ENCODE peak calls at places on chromosomes 6 and 20, in nine cellular contexts. G, T, A, R, X, L, K, J and C are unnamed samples.

GRCh38 chr6:36125575-36125974 is 4.7 kb upstream of the MAPK13 start:
- DNase-seq in G (no peak), T (no peak), A (no peak), R (no peak), X (no peak), L (no peak), K (no peak), J (no peak), C (no peak)

GRCh38 chr20:24996449-24997195 is 4.1 kb upstream of the APMAP start:
- DNase-seq in G (no peak), T (no peak), A (peak; percentile 10), R (peak; percentile 10), X (no peak), L (peak; percentile 31), K (no peak), J (no peak), C (no peak)

GRCh38 chr20:44176833-44177533 is 10.0 kb downstream of the JPH2 start:
- DNase-seq in G (peak; percentile 94), T (peak; percentile 56), A (no peak), R (no peak), X (no peak), L (peak; percentile 81), K (no peak), J (no peak), C (no peak)

GRCh38 chr20:46031701-46032254 is 2.8 kb downstream of the SLC12A5 start:
- DNase-seq in G (peak; percentile 41), T (peak; percentile 20), A (no peak), R (no peak), X (no peak), L (no peak), K (no peak), J (no peak), C (peak; percentile 80)

GRCh38 chr20:6837730-6838129 is 70.2 kb downstream of the BMP2 start:
- DNase-seq in G (no peak), T (no peak), A (no peak), R (no peak), X (no peak), L (no peak), K (no peak), J (no peak), C (no peak)

GRCh38 chr6:112181130-112181529 is 73.2 kb downstream of the LAMA4 start:
- DNase-seq in G (no peak), T (no peak), A (no peak), R (no peak), X (no peak), L (no peak), K (no peak), J (no peak), C (no peak)

GRCh38 chr6:79378957-79379356 is 144.5 kb upstream of the HMGN3 start:
- DNase-seq in G (no peak), T (no peak), A (no peak), R (no peak), X (no peak), L (no peak), K (no peak), J (no peak), C (no peak)

GRCh38 chr6:157128235-157128761 is 195.0 kb downstream of the TMEM242 start:
- DNase-seq in G (no peak), T (no peak), A (no peak), R (no peak), X (no peak), L (no peak), K (no peak), J (no peak), C (no peak)

GRCh38 chr20:59748555-59749292 is 144.4 kb downstream of the PHACTR3 start:
- DNase-seq in G (no peak), T (no peak), A (no peak), R (no peak), X (peak; percentile 19), L (no peak), K (no peak), J (no peak), C (no peak)

GRCh38 chr20:5002077-5002413 is 735 bp upstream of the SLC23A2 start:
- DNase-seq in G (no peak), T (no peak), A (no peak), R (no peak), X (no peak), L (no peak), K (no peak), J (no peak), C (no peak)

GRCh38 chr20:59439243-59439642 is 138.8 kb downstream of the EDN3 start:
- DNase-seq in G (no peak), T (no peak), A (no peak), R (no peak), X (no peak), L (peak; percentile 24), K (no peak), J (no peak), C (no peak)

GRCh38 chr6:165676435-165677068 is 13.5 kb upstream of the PDE10A start:
- DNase-seq in G (no peak), T (no peak), A (no peak), R (no peak), X (peak; percentile 20), L (no peak), K (no peak), J (no peak), C (no peak)

DNA sequence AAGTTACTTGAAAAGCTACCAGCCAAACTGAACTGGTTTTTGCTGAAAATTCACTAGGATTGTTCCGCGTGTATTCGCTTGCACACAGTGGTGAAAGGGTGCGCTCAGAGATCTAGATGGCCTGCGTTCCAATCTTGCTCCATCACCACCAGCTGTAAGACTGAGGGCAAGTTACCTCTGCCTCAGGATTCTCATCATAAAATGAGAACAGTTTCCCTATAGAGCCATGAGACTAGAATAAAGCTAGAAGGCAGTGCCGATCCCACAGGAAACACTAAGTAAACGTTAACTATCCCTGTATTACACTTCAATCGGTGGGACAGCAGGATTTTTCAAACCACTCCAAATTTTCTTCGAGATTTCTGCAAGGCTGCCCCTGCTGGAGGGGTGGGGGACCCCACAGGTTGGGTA is 838 bp downstream of the AHCY start:
- DNase-seq in G (peak; percentile 74), T (peak; percentile 70), A (no peak), R (no peak), X (peak; percentile 47), L (no peak), K (no peak), J (no peak), C (no peak)
- TF ChIP-seq CTCF in G (no peak), T (peak; percentile 7), A (no peak), R (peak; percentile 13), X (no peak), L (no peak), K (no peak), J (peak; percentile 23), C (no peak)

GRCh38 chr6:113586413-113586812 is 270.7 kb upstream of the MARCKS start:
- DNase-seq in G (no peak), T (peak; percentile 38), A (no peak), R (no peak), X (peak; percentile 71), L (no peak), K (no peak), J (no peak), C (no peak)
- TF ChIP-seq CTCF in G (no peak), T (no peak), A (no peak), R (no peak), X (no peak), L (no peak), K (no peak), J (no peak), C (no peak)

GRCh38 chr6:90496617-90497016 is 90.3 kb downstream of the MAP3K7 start:
- DNase-seq in G (no peak), T (no peak), A (no peak), R (no peak), X (no peak), L (no peak), K (no peak), J (no peak), C (no peak)

GRCh38 chr6:90500458-90500857 is 86.4 kb downstream of the MAP3K7 start:
- DNase-seq in G (no peak), T (peak; percentile 69), A (no peak), R (no peak), X (no peak), L (no peak), K (no peak), J (no peak), C (no peak)

GRCh38 chr6:90495216-90495817 is 91.6 kb downstream of the MAP3K7 start:
- DNase-seq in G (no peak), T (no peak), A (no peak), R (no peak), X (no peak), L (no peak), K (no peak), J (no peak), C (no peak)

GRCh38 chr6:90496191-90496590 is 90.7 kb downstream of the MAP3K7 start:
- DNase-seq in G (no peak), T (no peak), A (no peak), R (no peak), X (no peak), L (no peak), K (no peak), J (no peak), C (no peak)

DNA sequence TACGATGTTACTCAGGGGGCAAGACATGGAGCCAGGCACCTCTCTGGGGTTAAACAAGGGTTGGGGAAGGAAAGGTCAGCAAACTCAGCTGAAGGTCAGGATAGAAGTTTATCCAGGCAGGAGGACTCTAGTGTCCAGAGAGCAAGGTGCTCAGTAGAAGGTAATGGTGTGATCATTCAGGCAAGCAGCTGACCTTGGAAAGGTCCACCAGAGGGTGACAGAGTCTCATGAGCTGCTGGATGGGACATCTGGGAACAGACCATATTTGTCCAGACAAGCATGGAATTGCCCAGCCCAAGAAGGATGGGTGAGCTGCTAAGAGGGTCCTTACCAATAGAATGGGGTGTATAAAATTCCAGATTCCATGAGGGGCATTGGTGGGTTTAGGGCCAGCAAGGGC is 89.5 kb downstream of the MAP3K7 start:
- DNase-seq in G (no peak), T (no peak), A (no peak), R (no peak), X (no peak), L (no peak), K (no peak), J (no peak), C (no peak)
- TF ChIP-seq CTCF in G (no peak), T (no peak), A (no peak), R (no peak), X (no peak), L (no peak), K (no peak), J (no peak), C (no peak)

GRCh38 chr20:34074101-34074760 is 37.8 kb downstream of the EIF2S2 start:
- DNase-seq in G (peak; percentile 61), T (peak; percentile 40), A (no peak), R (no peak), X (peak; percentile 37), L (no peak), K (no peak), J (no peak), C (peak; percentile 72)

GRCh38 chr20:34078540-34078939 is 33.5 kb downstream of the EIF2S2 start:
- DNase-seq in G (no peak), T (no peak), A (no peak), R (no peak), X (no peak), L (no peak), K (no peak), J (no peak), C (no peak)

GRCh38 chr20:34076952-34077351 is 35.1 kb downstream of the EIF2S2 start:
- DNase-seq in G (no peak), T (no peak), A (no peak), R (no peak), X (no peak), L (no peak), K (no peak), J (no peak), C (no peak)

GRCh38 chr20:34072778-34073177 is 39.3 kb downstream of the EIF2S2 start:
- DNase-seq in G (no peak), T (no peak), A (no peak), R (no peak), X (no peak), L (no peak), K (no peak), J (no peak), C (no peak)

GRCh38 chr20:34075647-34076046 is 36.4 kb downstream of the EIF2S2 start:
- DNase-seq in G (no peak), T (no peak), A (no peak), R (no peak), X (no peak), L (no peak), K (no peak), J (no peak), C (no peak)
- TF ChIP-seq CTCF in G (no peak), T (peak; percentile 17), A (no peak), R (no peak), X (no peak), L (no peak), K (peak; percentile 14), J (peak; percentile 20), C (no peak)